ENCODE peak calls at places on chromosomes 12 and 14, in eight cellular contexts. E, M, O, Z, R, J, W and I are unnamed samples.

GRCh38 chr14:77037886-77038511 is 9.5 kb upstream of the IRF2BPL start:
- DNase-seq in E (no peak), M (no peak), O (no peak), Z (no peak), R (no peak), J (no peak), W (no peak), I (peak; percentile 43)

GRCh38 chr14:55241673-55242072 is 29.5 kb upstream of the FBXO34 start:
- DNase-seq in E (no peak), M (no peak), O (no peak), Z (no peak), R (no peak), J (no peak), W (no peak), I (no peak)

GRCh38 chr12:118571730-118572129 is 195.4 kb downstream of the SUDS3 start:
- DNase-seq in E (no peak), M (no peak), O (no peak), Z (no peak), R (no peak), J (no peak), W (no peak), I (no peak)

GRCh38 chr12:15856097-15856982 is 25.8 kb upstream of the STRAP start:
- DNase-seq in E (peak; percentile 31), M (peak; percentile 63), O (no peak), Z (peak; percentile 60), R (peak; percentile 51), J (peak; percentile 68), W (peak; percentile 7), I (peak; percentile 72)

GRCh38 chr12:107356266-107356936 is 263.1 kb upstream of the CRY1 start:
- DNase-seq in E (no peak), M (peak; percentile 31), O (no peak), Z (no peak), R (no peak), J (no peak), W (no peak), I (no peak)

GRCh38 chr12:15662303-15662980 is 126.7 kb downstream of the EPS8 start:
- DNase-seq in E (peak; percentile 78), M (no peak), O (no peak), Z (peak; percentile 38), R (no peak), J (peak; percentile 86), W (no peak), I (no peak)

GRCh38 chr12:107684990-107685359 is 624 bp upstream of the PWP1 start:
- DNase-seq in E (peak; percentile 43), M (peak; percentile 96), O (peak; percentile 60), Z (no peak), R (no peak), J (peak; percentile 23), W (peak; percentile 37), I (peak; percentile 81)

GRCh38 chr14:21923820-21924219 is 250.2 kb upstream of the OR4E1 start:
- DNase-seq in E (no peak), M (no peak), O (no peak), Z (no peak), R (peak; percentile 23), J (no peak), W (no peak), I (no peak)

GRCh38 chr14:101113835-101114725 is 210.6 kb upstream of the RTL1 start:
- DNase-seq in E (no peak), M (no peak), O (peak; percentile 13), Z (no peak), R (no peak), J (no peak), W (no peak), I (no peak)

GRCh38 chr12:27585739-27586265 is 61.8 kb downstream of the PPFIBP1 start:
- DNase-seq in E (no peak), M (no peak), O (no peak), Z (no peak), R (no peak), J (no peak), W (no peak), I (no peak)

GRCh38 chr14:61891251-61891650 is 129.0 kb downstream of the SNAPC1 start:
- DNase-seq in E (no peak), M (no peak), O (no peak), Z (no peak), R (no peak), J (no peak), W (no peak), I (peak; percentile 15)

GRCh38 chr12:103399986-103400385 is 95.8 kb downstream of the C12orf42 start:
- DNase-seq in E (no peak), M (no peak), O (no peak), Z (no peak), R (peak; percentile 34), J (no peak), W (no peak), I (no peak)

GRCh38 chr14:73696466-73697390 is 17.5 kb downstream of the PNMA1 start:
- DNase-seq in E (peak; percentile 45), M (peak; percentile 10), O (no peak), Z (peak; percentile 78), R (no peak), J (peak; percentile 13), W (no peak), I (no peak)

GRCh38 chr12:78721906-78722305 is 142.7 kb upstream of the SYT1 start:
- DNase-seq in E (no peak), M (no peak), O (no peak), Z (no peak), R (no peak), J (no peak), W (no peak), I (no peak)

GRCh38 chr12:82207556-82207955 is 150.6 kb downstream of the CCDC59 start:
- DNase-seq in E (no peak), M (no peak), O (no peak), Z (no peak), R (no peak), J (no peak), W (no peak), I (no peak)

GRCh38 chr12:82210882-82211281 is 147.3 kb downstream of the CCDC59 start:
- DNase-seq in E (no peak), M (no peak), O (no peak), Z (no peak), R (no peak), J (no peak), W (no peak), I (no peak)

DNA sequence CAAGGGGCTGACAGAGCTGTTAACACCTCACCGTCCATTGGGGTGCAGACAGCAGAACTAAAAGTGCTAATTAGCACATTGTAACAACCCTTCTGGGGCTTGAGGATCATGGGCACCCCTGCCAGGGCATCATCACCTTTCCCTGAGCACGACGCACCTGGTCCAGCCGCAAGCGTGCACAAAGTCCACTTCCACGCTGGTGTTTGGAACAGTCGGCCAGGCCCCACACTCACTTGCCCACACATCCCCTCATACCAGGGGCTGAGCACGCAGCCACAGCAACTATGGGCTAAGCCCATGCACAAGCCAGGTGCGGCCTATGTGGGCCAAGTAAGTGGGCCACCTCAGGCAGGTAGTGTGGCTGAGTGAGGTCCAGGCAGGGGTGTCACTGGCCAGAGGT is 148.7 kb downstream of the CCDC59 start:
- DNase-seq in E (no peak), M (no peak), O (no peak), Z (no peak), R (no peak), J (no peak), W (no peak), I (no peak)
- TF ChIP-seq REST in E (no peak), M (no peak), O (no peak), Z (no peak), R (no peak), J (no peak), W (no peak), I (no peak)

GRCh38 chr12:81859521-81859920 is 100.4 kb upstream of the PPFIA2 start:
- DNase-seq in E (no peak), M (no peak), O (no peak), Z (no peak), R (no peak), J (no peak), W (no peak), I (no peak)
- H3K4me3 ChIP-seq in E (no peak overlapping the region), M (no peak overlapping the region), O (no peak overlapping the region), Z (no peak overlapping the region), R (no peak overlapping the region), J (no peak overlapping the region), W (no peak overlapping the region), I (no peak overlapping the region)

GRCh38 chr12:97556201-97556824 is 93.7 kb downstream of the RMST start:
- DNase-seq in E (no peak), M (peak; percentile 77), O (peak; percentile 33), Z (no peak), R (no peak), J (no peak), W (no peak), I (peak; percentile 35)
- TF ChIP-seq CTCF in E (no peak), M (no peak), O (peak; percentile 24), Z (no peak), R (no peak), J (no peak), W (no peak), I (no peak)

GRCh38 chr14:64625363-64626232 is 75.8 kb downstream of the PPP1R36 start:
- DNase-seq in E (no peak), M (no peak), O (no peak), Z (no peak), R (no peak), J (no peak), W (no peak), I (no peak)

GRCh38 chr14:64620910-64621309 is 71.1 kb downstream of the PPP1R36 start:
- DNase-seq in E (no peak), M (no peak), O (no peak), Z (no peak), R (no peak), J (no peak), W (no peak), I (no peak)

GRCh38 chr14:64628940-64629403 is 75.3 kb upstream of the PLEKHG3 start:
- DNase-seq in E (peak; percentile 83), M (no peak), O (peak; percentile 30), Z (peak; percentile 15), R (no peak), J (no peak), W (no peak), I (no peak)

DNA sequence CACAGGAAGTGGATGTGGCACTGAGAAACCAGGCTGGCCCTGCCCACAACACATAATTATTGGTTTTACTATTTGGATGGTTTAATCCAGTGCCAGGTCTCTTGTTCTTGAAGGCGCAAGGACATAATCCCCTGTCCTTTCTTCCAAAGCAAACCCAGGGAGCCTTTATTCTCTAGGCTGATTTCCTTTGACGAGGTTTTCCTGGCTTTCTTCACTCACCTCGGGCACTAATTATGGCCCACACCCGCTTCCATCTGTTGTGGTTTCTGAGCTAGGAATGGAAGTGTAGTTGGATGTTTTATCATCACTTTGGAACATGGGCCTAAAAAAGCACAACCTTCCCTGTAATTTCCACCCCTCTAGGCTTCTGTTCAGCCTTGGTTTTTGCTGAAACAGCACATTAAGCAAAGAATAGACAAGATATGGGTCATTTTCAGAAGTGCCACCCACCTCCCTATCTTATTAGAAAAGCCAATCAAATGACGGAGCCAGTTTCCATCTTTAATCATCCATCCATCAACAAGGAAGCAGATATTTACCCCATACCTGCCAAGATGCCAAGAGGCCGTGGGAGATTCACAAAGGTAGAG is 73.9 kb downstream of the PPP1R36 start:
- DNase-seq in E (no peak), M (no peak), O (no peak), Z (no peak), R (no peak), J (no peak), W (no peak), I (no peak)
- TF ChIP-seq REST in E (no peak), M (no peak), O (no peak), Z (no peak), R (no peak), J (no peak), W (no peak), I (no peak)

GRCh38 chr12:50353869-50354593 is 42.4 kb downstream of the FAM186A start:
- DNase-seq in E (no peak), M (no peak), O (no peak), Z (no peak), R (no peak), J (no peak), W (no peak), I (no peak)
- H3K4me3 ChIP-seq in E (no peak overlapping the region), M (no peak overlapping the region), O (no peak overlapping the region), Z (no peak overlapping the region), R (no peak overlapping the region), J (no peak overlapping the region), W (no peak overlapping the region), I (no peak overlapping the region)

GRCh38 chr12:18259906-18260682 is 1.2 kb upstream of the PIK3C2G start:
- DNase-seq in E (no peak), M (no peak), O (no peak), Z (no peak), R (no peak), J (no peak), W (no peak), I (no peak)
- TF ChIP-seq CTCF in E (no peak), M (no peak), O (no peak), Z (no peak), R (no peak), J (no peak), W (no peak), I (no peak)